ENCODE peak calls at places on chromosomes 6 and 20, in four cellular contexts. H, S, P and L are unnamed samples.

GRCh38 chr20:46607191-46607848 is 43.9 kb downstream of the SLC13A3 start:
- DNase-seq in H (no peak), S (no peak), P (no peak), L (peak; percentile 99)

GRCh38 chr20:50562262-50562701 is 52.1 kb downstream of the PTPN1 start:
- DNase-seq in H (no peak), S (no peak), P (no peak), L (no peak)

GRCh38 chr6:97822632-97823031 is 539.6 kb upstream of the MMS22L start:
- DNase-seq in H (no peak), S (no peak), P (no peak), L (no peak)

GRCh38 chr20:2932497-2932896 is 59.2 kb downstream of the PTPRA start:
- DNase-seq in H (no peak), S (no peak), P (no peak), L (no peak)

GRCh38 chr6:138441965-138442364 is 37.9 kb downstream of the HEBP2 start:
- DNase-seq in H (no peak), S (no peak), P (no peak), L (no peak)

GRCh38 chr6:127812985-127813681 is 87.7 kb downstream of the THEMIS start:
- DNase-seq in H (no peak), S (no peak), P (no peak), L (no peak)

GRCh38 chr20:47551240-47551639 is 49.6 kb downstream of the NCOA3 start:
- DNase-seq in H (no peak), S (no peak), P (no peak), L (peak; percentile 28)

GRCh38 chr6:100078509-100078908 is 84.5 kb upstream of the MCHR2 start:
- DNase-seq in H (peak; percentile 48), S (peak; percentile 46), P (no peak), L (peak; percentile 20)

GRCh38 chr6:25487012-25487411 is 165.0 kb upstream of the SCGN start:
- DNase-seq in H (no peak), S (no peak), P (no peak), L (no peak)

GRCh38 chr20:44038681-44039123 is 124.0 kb downstream of the TOX2 start:
- DNase-seq in H (no peak), S (no peak), P (no peak), L (no peak)

GRCh38 chr6:112232845-112233256 is 21.5 kb downstream of the LAMA4 start:
- DNase-seq in H (no peak), S (no peak), P (no peak), L (no peak)

GRCh38 chr6:30163090-30163917 is at the start of gene TRIM15:
- DNase-seq in H (no peak), S (peak; percentile 30), P (no peak), L (peak; percentile 90)

DNA sequence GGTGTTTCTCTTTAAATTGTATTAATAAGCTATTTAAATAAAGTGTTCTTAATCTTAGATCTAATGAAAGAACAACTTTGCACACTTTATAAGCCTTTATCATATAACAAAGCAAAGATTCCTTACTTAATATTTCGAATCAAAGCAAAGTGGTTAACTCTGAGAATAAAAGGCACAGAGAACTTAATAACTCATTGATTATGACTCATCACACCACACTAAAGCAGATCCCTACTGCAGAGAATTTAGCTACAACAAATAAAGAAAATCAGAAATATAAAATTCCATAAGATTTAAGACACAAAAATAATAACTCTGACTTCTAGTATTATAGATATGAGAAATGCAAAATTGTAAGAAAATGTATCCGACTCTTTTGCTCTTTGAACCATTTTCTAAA is 135.6 kb upstream of the RUNX2 start:
- DNase-seq in H (no peak), S (no peak), P (no peak), L (no peak)
- TF ChIP-seq NR3C1 in H (no peak), S (no peak), P (no peak), L (no peak)

DNA sequence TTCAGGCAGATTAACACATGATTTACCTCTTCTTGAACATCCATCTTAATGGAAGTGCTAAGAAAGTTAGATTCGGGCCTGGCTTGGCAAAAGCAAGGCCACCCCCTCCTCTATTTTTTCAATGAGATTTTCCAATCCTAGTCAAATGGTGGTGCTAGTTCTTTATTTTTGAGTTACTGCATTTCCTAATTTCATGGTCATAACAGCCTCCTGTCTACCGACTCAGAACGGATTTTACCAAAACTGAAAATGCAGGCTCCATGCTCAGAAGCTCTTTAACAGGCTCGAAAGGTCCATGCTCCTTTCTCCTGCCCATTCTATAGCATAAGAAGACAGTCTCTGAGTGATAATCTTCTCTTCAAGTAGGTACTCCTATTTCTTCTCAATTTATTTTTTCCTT is 117.2 kb upstream of the ESR1 start:
- DNase-seq in H (no peak), S (no peak), P (no peak), L (no peak)
- TF ChIP-seq NR3C1 in H (no peak), S (no peak), P (no peak), L (no peak)

DNA sequence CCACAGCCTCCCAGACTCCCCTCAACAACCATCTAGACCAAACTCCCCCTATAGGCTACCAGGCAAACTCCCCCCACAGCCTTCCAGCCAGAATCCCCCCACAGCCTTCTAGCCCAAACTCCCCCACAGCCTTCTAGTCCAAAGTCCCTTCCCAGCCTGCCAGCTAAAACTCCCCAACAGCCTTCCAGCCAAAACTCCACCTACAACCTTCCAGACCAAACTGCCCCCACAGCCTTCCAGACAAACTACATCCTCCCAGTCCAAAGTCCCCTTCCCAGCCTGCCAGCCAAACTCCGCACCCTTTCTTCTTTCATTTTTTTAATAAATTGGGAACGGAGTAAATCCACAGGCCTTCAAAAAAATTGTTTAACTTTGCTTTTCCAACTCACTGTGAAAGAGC is 37.4 kb upstream of the SYNDIG1 start:
- DNase-seq in H (peak; percentile 39), S (no peak), P (no peak), L (no peak)
- TF ChIP-seq NR3C1 in H (no peak), S (no peak), P (no peak), L (no peak)

DNA sequence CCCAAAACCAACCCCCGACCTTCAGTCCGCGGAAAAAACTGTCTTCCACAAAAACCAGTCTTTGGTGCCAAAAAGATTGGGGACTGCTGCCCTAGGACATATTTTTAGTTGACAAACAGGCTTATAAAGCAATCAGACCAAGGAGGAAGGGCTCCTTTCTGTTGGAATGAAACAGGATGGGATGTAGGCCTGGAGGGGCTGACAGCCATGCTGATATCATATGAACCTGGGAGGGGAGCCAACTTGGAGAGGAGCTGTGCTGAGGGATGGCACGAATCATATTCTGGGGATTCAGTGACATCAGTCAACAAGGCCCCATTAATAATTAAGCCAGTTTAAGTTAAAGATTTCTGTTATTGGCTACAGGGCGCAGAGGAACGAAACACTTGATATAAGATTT is 225.4 kb upstream of the TSHZ2 start:
- DNase-seq in H (no peak), S (no peak), P (no peak), L (no peak)
- TF ChIP-seq NR3C1 in H (no peak), S (no peak), P (no peak), L (no peak)

GRCh38 chr20:36092424-36093024 is 62.0 kb upstream of the EPB41L1 start:
- DNase-seq in H (peak; percentile 34), S (peak; percentile 49), P (peak; percentile 51), L (no peak)
- TF ChIP-seq NR3C1 in H (no peak), S (no peak), P (no peak), L (no peak)

GRCh38 chr6:155187994-155188706 is 75.7 kb upstream of the CLDN20 start:
- DNase-seq in H (no peak), S (no peak), P (no peak), L (no peak)
- TF ChIP-seq NR3C1 in H (no peak), S (no peak), P (no peak), L (no peak)

GRCh38 chr6:20403766-20404640 is 2.3 kb downstream of the E2F3 start:
- DNase-seq in H (peak; percentile 63), S (no peak), P (peak; percentile 81), L (peak; percentile 52)
- TF ChIP-seq NR3C1 in H (no peak), S (no peak), P (no peak), L (no peak)

GRCh38 chr6:3869632-3870527 is 20.7 kb downstream of the FAM50B start:
- DNase-seq in H (peak; percentile 87), S (no peak), P (no peak), L (peak; percentile 92)
- TF ChIP-seq NR3C1 in H (no peak), S (no peak), P (no peak), L (no peak)